ENCODE peak calls at places on chromosomes 6 and 20, in five cellular contexts. One of them, this sample, is unnamed.
A peak's percentile ranks its signal among the peaks of the same experiment; 100 is the strongest.

GRCh38 chr20:50118203-50118602 is 5.3 kb upstream of the UBE2V1 start:
- DNase-seq in bronchial epithelial cell: no peak
- DNase-seq in astrocyte of the cerebellum: no peak
- DNase-seq in epithelial cell of proximal tubule: no peak
- DNase-seq in GM12878: no peak
- DNase-seq in this sample: no peak

GRCh38 chr6:18503187-18503586 is 116.0 kb downstream of the RNF144B start:
- DNase-seq in bronchial epithelial cell: no peak
- DNase-seq in astrocyte of the cerebellum: no peak
- DNase-seq in epithelial cell of proximal tubule: no peak
- DNase-seq in GM12878: no peak
- DNase-seq in this sample: no peak

GRCh38 chr6:147624946-147625515 is 116.5 kb downstream of the SAMD5 start:
- DNase-seq in bronchial epithelial cell: no peak
- DNase-seq in astrocyte of the cerebellum: no peak
- DNase-seq in epithelial cell of proximal tubule: no peak
- DNase-seq in GM12878: no peak
- DNase-seq in this sample: no peak

GRCh38 chr6:21595951-21596378 is 2.4 kb downstream of the SOX4 start:
- DNase-seq in bronchial epithelial cell: no peak
- DNase-seq in astrocyte of the cerebellum: no peak
- DNase-seq in epithelial cell of proximal tubule: no peak
- DNase-seq in GM12878: no peak
- DNase-seq in this sample: no peak

GRCh38 chr6:8131265-8131897 is 29.0 kb upstream of the EEF1E1 start:
- DNase-seq in bronchial epithelial cell: peak; percentile 52
- DNase-seq in astrocyte of the cerebellum: peak; percentile 55
- DNase-seq in epithelial cell of proximal tubule: no peak
- DNase-seq in GM12878: no peak
- DNase-seq in this sample: peak; percentile 8

GRCh38 chr20:1562622-1563021 is 5.1 kb upstream of the SIRPD start:
- DNase-seq in bronchial epithelial cell: no peak
- DNase-seq in astrocyte of the cerebellum: no peak
- DNase-seq in epithelial cell of proximal tubule: no peak
- DNase-seq in GM12878: no peak
- DNase-seq in this sample: no peak

GRCh38 chr6:45432944-45433343 is 55.2 kb upstream of the SUPT3H start:
- DNase-seq in bronchial epithelial cell: peak; percentile 81
- DNase-seq in astrocyte of the cerebellum: no peak
- DNase-seq in epithelial cell of proximal tubule: no peak
- DNase-seq in GM12878: no peak
- DNase-seq in this sample: no peak

GRCh38 chr6:44333273-44333919 is 9.1 kb upstream of the SPATS1 start:
- DNase-seq in bronchial epithelial cell: no peak
- DNase-seq in astrocyte of the cerebellum: no peak
- DNase-seq in epithelial cell of proximal tubule: no peak
- DNase-seq in GM12878: no peak
- DNase-seq in this sample: no peak

GRCh38 chr20:62817975-62818591 is 1.2 kb downstream of the COL9A3 start:
- DNase-seq in bronchial epithelial cell: no peak
- DNase-seq in astrocyte of the cerebellum: no peak
- DNase-seq in epithelial cell of proximal tubule: no peak
- DNase-seq in GM12878: no peak
- DNase-seq in this sample: no peak

GRCh38 chr6:34248198-34248726 is 544 bp downstream of the SMIM29 start:
- DNase-seq in bronchial epithelial cell: no peak
- DNase-seq in astrocyte of the cerebellum: no peak
- DNase-seq in epithelial cell of proximal tubule: no peak
- DNase-seq in GM12878: no peak
- DNase-seq in this sample: no peak

GRCh38 chr20:6051505-6051904 is 2.4 kb downstream of the LRRN4 start:
- DNase-seq in bronchial epithelial cell: peak; percentile 72
- DNase-seq in astrocyte of the cerebellum: peak; percentile 73
- DNase-seq in epithelial cell of proximal tubule: peak; percentile 95
- DNase-seq in GM12878: no peak
- DNase-seq in this sample: no peak

GRCh38 chr6:30152910-30153309 is 8.1 kb downstream of the TRIM10 start:
- DNase-seq in bronchial epithelial cell: no peak
- DNase-seq in astrocyte of the cerebellum: no peak
- DNase-seq in epithelial cell of proximal tubule: no peak
- DNase-seq in GM12878: no peak
- DNase-seq in this sample: no peak

GRCh38 chr20:57693002-57693582 is 16.7 kb downstream of the PMEPA1 start:
- DNase-seq in bronchial epithelial cell: peak; percentile 97
- DNase-seq in astrocyte of the cerebellum: no peak
- DNase-seq in epithelial cell of proximal tubule: no peak
- DNase-seq in GM12878: no peak
- DNase-seq in this sample: no peak

GRCh38 chr20:23668477-23668951 is 20.3 kb downstream of the CST4 start:
- DNase-seq in bronchial epithelial cell: peak; percentile 50
- DNase-seq in astrocyte of the cerebellum: peak; percentile 29
- DNase-seq in epithelial cell of proximal tubule: no peak
- DNase-seq in GM12878: no peak
- DNase-seq in this sample: peak; percentile 13

GRCh38 chr6:74289881-74290280 is 593.9 kb downstream of the CD109 start:
- DNase-seq in bronchial epithelial cell: no peak
- DNase-seq in astrocyte of the cerebellum: no peak
- DNase-seq in epithelial cell of proximal tubule: no peak
- DNase-seq in GM12878: no peak
- DNase-seq in this sample: no peak

GRCh38 chr20:20411841-20412240 is 43.9 kb downstream of the INSM1 start:
- DNase-seq in bronchial epithelial cell: no peak
- DNase-seq in astrocyte of the cerebellum: no peak
- DNase-seq in epithelial cell of proximal tubule: no peak
- DNase-seq in GM12878: no peak
- DNase-seq in this sample: no peak

GRCh38 chr20:34834459-34834893 is 9.0 kb upstream of the NCOA6 start:
- DNase-seq in bronchial epithelial cell: peak; percentile 54
- DNase-seq in astrocyte of the cerebellum: peak; percentile 20
- DNase-seq in epithelial cell of proximal tubule: no peak
- DNase-seq in GM12878: no peak
- DNase-seq in this sample: no peak
- TF ChIP-seq CTCF in bronchial epithelial cell: peak; percentile 14
- TF ChIP-seq CTCF in astrocyte of the cerebellum: no peak
- TF ChIP-seq CTCF in epithelial cell of proximal tubule: peak; percentile 42
- TF ChIP-seq CTCF in GM12878: no peak
- TF ChIP-seq CTCF in this sample: no peak

DNA sequence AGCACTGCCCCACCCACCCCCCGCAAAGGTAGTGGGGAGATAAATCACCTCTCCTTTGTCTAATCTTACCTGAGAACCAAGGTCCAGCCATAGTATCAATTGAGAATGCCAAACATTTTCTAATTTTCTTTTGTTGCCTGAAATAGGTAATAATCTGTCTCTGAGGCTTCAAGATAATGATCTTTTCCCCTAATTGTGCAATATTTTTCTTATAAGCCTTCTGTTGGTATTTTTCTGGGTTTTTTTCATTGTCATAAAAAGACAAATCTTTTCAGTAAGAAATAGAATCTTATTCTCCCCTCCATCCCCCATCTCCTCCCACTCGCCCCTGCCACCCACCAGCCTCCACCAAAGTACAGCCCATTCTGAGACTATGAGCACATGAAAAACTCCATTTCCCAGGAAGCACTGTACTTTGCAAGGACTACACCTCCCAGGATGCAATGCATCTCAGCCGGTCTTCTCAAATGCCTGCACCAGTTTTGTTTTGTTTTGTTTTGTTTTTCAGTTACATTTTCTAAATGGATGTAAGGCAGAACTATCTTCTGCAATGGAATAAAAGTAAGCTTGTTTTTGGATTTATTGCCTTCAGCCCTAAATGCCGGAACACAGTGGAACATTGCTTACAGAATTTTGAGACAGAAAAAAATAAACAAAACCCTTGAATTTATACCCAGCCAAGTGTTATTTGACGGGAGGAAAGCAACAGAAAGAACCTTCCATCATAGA is 268.0 kb downstream of the TFAP2A start:
- DNase-seq in bronchial epithelial cell: peak; percentile 56
- DNase-seq in astrocyte of the cerebellum: peak; percentile 6
- DNase-seq in epithelial cell of proximal tubule: no peak
- DNase-seq in GM12878: peak; percentile 8
- DNase-seq in this sample: peak; percentile 36
- H3K4me3 ChIP-seq in bronchial epithelial cell: no peak overlapping the region
- H3K4me3 ChIP-seq in astrocyte of the cerebellum: peak overlapping the region; percentile 30
- H3K4me3 ChIP-seq in epithelial cell of proximal tubule: peak overlapping the region; percentile 43
- H3K4me3 ChIP-seq in GM12878: peak overlapping the region; percentile 19
- H3K4me3 ChIP-seq in this sample: peak overlapping the region; percentile 32

DNA sequence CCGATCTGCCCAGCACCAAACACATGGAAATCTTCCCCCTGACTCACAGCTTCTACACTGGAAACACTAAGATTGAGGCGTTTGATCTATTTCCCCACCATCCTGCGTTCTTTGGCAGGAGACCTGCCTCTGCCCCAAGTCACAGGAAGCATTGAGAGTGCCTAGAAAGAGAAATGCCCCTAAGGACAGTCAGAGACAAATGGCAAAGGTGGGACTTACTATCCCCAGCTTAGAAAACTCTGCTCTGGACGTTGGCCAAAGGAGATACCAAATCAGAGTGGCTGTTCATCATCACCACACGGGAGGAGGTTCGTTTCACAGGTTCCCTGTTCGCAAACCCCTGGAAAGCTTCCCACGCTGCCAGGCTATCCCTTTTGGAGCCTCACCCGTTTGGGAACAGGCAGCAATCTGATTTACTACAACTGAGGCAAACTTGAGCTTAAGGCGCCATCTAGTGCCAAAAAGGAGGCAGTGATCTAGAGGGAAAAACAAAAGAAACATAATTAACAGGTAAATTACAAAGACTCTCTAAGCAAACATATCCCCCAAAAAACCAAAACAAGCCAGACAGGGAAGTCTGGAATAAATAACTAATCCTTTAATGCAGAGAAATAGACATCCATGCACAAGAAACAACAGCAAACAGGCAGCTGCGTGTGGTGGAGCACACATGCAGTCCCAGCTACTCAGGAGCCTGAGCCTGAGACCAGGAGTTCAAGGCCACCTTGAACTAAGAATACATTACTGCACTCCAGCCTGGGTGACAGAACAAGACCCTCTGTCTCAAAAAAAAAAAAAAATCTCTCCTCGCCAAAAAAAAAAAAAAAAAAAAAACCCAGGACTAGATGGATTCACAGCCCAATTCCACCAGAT is 48.4 kb upstream of the SRSF6 start:
- DNase-seq in bronchial epithelial cell: peak; percentile 36
- DNase-seq in astrocyte of the cerebellum: peak; percentile 3
- DNase-seq in epithelial cell of proximal tubule: peak; percentile 3
- DNase-seq in GM12878: peak; percentile 7
- DNase-seq in this sample: no peak
- TF ChIP-seq CTCF in bronchial epithelial cell: peak; percentile 64
- TF ChIP-seq CTCF in astrocyte of the cerebellum: peak; percentile 54
- TF ChIP-seq CTCF in epithelial cell of proximal tubule: peak; percentile 83
- TF ChIP-seq CTCF in GM12878: peak; percentile 62
- TF ChIP-seq CTCF in this sample: peak; percentile 68

GRCh38 chr6:155142902-155143609 is 120.8 kb upstream of the CLDN20 start:
- DNase-seq in bronchial epithelial cell: no peak
- DNase-seq in astrocyte of the cerebellum: no peak
- DNase-seq in epithelial cell of proximal tubule: no peak
- DNase-seq in GM12878: no peak
- DNase-seq in this sample: no peak
- H3K4me3 ChIP-seq in bronchial epithelial cell: no peak overlapping the region
- H3K4me3 ChIP-seq in astrocyte of the cerebellum: no peak overlapping the region
- H3K4me3 ChIP-seq in epithelial cell of proximal tubule: no peak overlapping the region
- H3K4me3 ChIP-seq in GM12878: peak overlapping the region; percentile 22
- H3K4me3 ChIP-seq in this sample: no peak overlapping the region